ENCODE peak calls at places on chromosome 9, in six cellular contexts. One of them, this sample, is unnamed.

GRCh38 chr9:130872912-130873503 is 23.6 kb downstream of the QRFP start:
- DNase-seq in heart left ventricle: peak; percentile 84
- DNase-seq in vagina: no peak
- DNase-seq in testis: peak; percentile 67
- DNase-seq in stomach: peak; percentile 89
- DNase-seq in psoas muscle: peak; percentile 75
- DNase-seq in this sample: no peak

GRCh38 chr9:16221350-16221749 is 649.1 kb downstream of the BNC2 start:
- DNase-seq in heart left ventricle: peak; percentile 42
- DNase-seq in vagina: no peak
- DNase-seq in testis: peak; percentile 39
- DNase-seq in stomach: no peak
- DNase-seq in psoas muscle: no peak
- DNase-seq in this sample: no peak

GRCh38 chr9:94139672-94140417 is 55.6 kb downstream of the PTPDC1 start:
- DNase-seq in heart left ventricle: peak; percentile 92
- DNase-seq in vagina: no peak
- DNase-seq in testis: peak; percentile 84
- DNase-seq in stomach: peak; percentile 82
- DNase-seq in psoas muscle: peak; percentile 93
- DNase-seq in this sample: no peak

GRCh38 chr9:70110194-70111041 is 66.8 kb downstream of the MAMDC2 start:
- DNase-seq in heart left ventricle: peak; percentile 34
- DNase-seq in vagina: no peak
- DNase-seq in testis: no peak
- DNase-seq in stomach: no peak
- DNase-seq in psoas muscle: no peak
- DNase-seq in this sample: no peak

GRCh38 chr9:109113239-109113638 is 6.5 kb downstream of the TMEM245 start:
- DNase-seq in heart left ventricle: no peak
- DNase-seq in vagina: no peak
- DNase-seq in testis: no peak
- DNase-seq in stomach: no peak
- DNase-seq in psoas muscle: no peak
- DNase-seq in this sample: no peak

GRCh38 chr9:91386765-91387164 is 25.0 kb upstream of the AUH start:
- DNase-seq in heart left ventricle: no peak
- DNase-seq in vagina: no peak
- DNase-seq in testis: no peak
- DNase-seq in stomach: no peak
- DNase-seq in psoas muscle: no peak
- DNase-seq in this sample: no peak

GRCh38 chr9:447230-448025 is 232.8 kb downstream of the DOCK8 start:
- DNase-seq in heart left ventricle: no peak
- DNase-seq in vagina: no peak
- DNase-seq in testis: no peak
- DNase-seq in stomach: no peak
- DNase-seq in psoas muscle: no peak
- DNase-seq in this sample: no peak

GRCh38 chr9:107044872-107045271 is 181.9 kb downstream of the ZNF462 start:
- DNase-seq in heart left ventricle: no peak
- DNase-seq in vagina: no peak
- DNase-seq in testis: no peak
- DNase-seq in stomach: no peak
- DNase-seq in psoas muscle: peak; percentile 46
- DNase-seq in this sample: peak; percentile 60

GRCh38 chr9:121121582-121122087 is 46.9 kb downstream of the CNTRL start:
- DNase-seq in heart left ventricle: peak; percentile 99
- DNase-seq in vagina: no peak
- DNase-seq in testis: peak; percentile 99
- DNase-seq in stomach: peak; percentile 98
- DNase-seq in psoas muscle: peak; percentile 98
- DNase-seq in this sample: peak; percentile 99

GRCh38 chr9:4665357-4665756 is 923 bp downstream of the SPATA6L start:
- DNase-seq in heart left ventricle: no peak
- DNase-seq in vagina: no peak
- DNase-seq in testis: no peak
- DNase-seq in stomach: no peak
- DNase-seq in psoas muscle: no peak
- DNase-seq in this sample: no peak

GRCh38 chr9:137217276-137218211 is 4.5 kb downstream of the RNF208 start:
- DNase-seq in heart left ventricle: peak; percentile 72
- DNase-seq in vagina: no peak
- DNase-seq in testis: peak; percentile 91
- DNase-seq in stomach: peak; percentile 95
- DNase-seq in psoas muscle: peak; percentile 78
- DNase-seq in this sample: peak; percentile 93

GRCh38 chr9:486156-486555 is 271.5 kb downstream of the DOCK8 start:
- DNase-seq in heart left ventricle: no peak
- DNase-seq in vagina: no peak
- DNase-seq in testis: no peak
- DNase-seq in stomach: no peak
- DNase-seq in psoas muscle: no peak
- DNase-seq in this sample: no peak

GRCh38 chr9:109459423-109459822 is 38.7 kb downstream of the PTPN3 start:
- DNase-seq in heart left ventricle: no peak
- DNase-seq in vagina: no peak
- DNase-seq in testis: no peak
- DNase-seq in stomach: no peak
- DNase-seq in psoas muscle: no peak
- DNase-seq in this sample: no peak

GRCh38 chr9:108033976-108034964 is 544.7 kb upstream of the KLF4 start:
- DNase-seq in heart left ventricle: no peak
- DNase-seq in vagina: no peak
- DNase-seq in testis: peak; percentile 50
- DNase-seq in stomach: no peak
- DNase-seq in psoas muscle: no peak
- DNase-seq in this sample: no peak

GRCh38 chr9:130989891-130990290 is 19.1 kb upstream of the LAMC3 start:
- DNase-seq in heart left ventricle: no peak
- DNase-seq in vagina: no peak
- DNase-seq in testis: no peak
- DNase-seq in stomach: no peak
- DNase-seq in psoas muscle: no peak
- DNase-seq in this sample: no peak

GRCh38 chr9:123926986-123927385 is 2.9 kb downstream of the DENND1A start:
- DNase-seq in heart left ventricle: no peak
- DNase-seq in vagina: no peak
- DNase-seq in testis: no peak
- DNase-seq in stomach: no peak
- DNase-seq in psoas muscle: no peak
- DNase-seq in this sample: no peak

GRCh38 chr9:123929177-123929869 is 603 bp downstream of the DENND1A start:
- DNase-seq in heart left ventricle: no peak
- DNase-seq in vagina: peak; percentile 84
- DNase-seq in testis: peak; percentile 52
- DNase-seq in stomach: no peak
- DNase-seq in psoas muscle: peak; percentile 59
- DNase-seq in this sample: peak; percentile 56

GRCh38 chr9:123927625-123928308 is 2.2 kb downstream of the DENND1A start:
- DNase-seq in heart left ventricle: no peak
- DNase-seq in vagina: peak; percentile 25
- DNase-seq in testis: no peak
- DNase-seq in stomach: no peak
- DNase-seq in psoas muscle: no peak
- DNase-seq in this sample: no peak

GRCh38 chr9:123928471-123929176 is 1.3 kb downstream of the DENND1A start:
- DNase-seq in heart left ventricle: peak; percentile 30
- DNase-seq in vagina: no peak
- DNase-seq in testis: peak; percentile 40
- DNase-seq in stomach: no peak
- DNase-seq in psoas muscle: no peak
- DNase-seq in this sample: no peak

GRCh38 chr9:123929870-123930831 is at the start of gene DENND1A:
- DNase-seq in heart left ventricle: peak; percentile 96
- DNase-seq in vagina: peak; percentile 92
- DNase-seq in testis: peak; percentile 94
- DNase-seq in stomach: peak; percentile 94
- DNase-seq in psoas muscle: peak; percentile 95
- DNase-seq in this sample: peak; percentile 98
- TF ChIP-seq CTCF in heart left ventricle: no peak
- TF ChIP-seq CTCF in vagina: no peak
- TF ChIP-seq CTCF in testis: no peak
- TF ChIP-seq CTCF in stomach: no peak
- TF ChIP-seq CTCF in psoas muscle: no peak
- TF ChIP-seq CTCF in this sample: no peak

GRCh38 chr9:71587576-71588362 is 180.5 kb downstream of the CEMIP2 start:
- DNase-seq in heart left ventricle: no peak
- DNase-seq in vagina: no peak
- DNase-seq in testis: no peak
- DNase-seq in stomach: no peak
- DNase-seq in psoas muscle: no peak
- DNase-seq in this sample: no peak
- H3K27ac ChIP-seq in heart left ventricle: no peak overlapping the region
- H3K27ac ChIP-seq in vagina: no peak overlapping the region
- H3K27ac ChIP-seq in testis: no peak overlapping the region
- H3K27ac ChIP-seq in stomach: no peak overlapping the region
- H3K27ac ChIP-seq in psoas muscle: no peak overlapping the region
- H3K27ac ChIP-seq in this sample: no peak overlapping the region

DNA sequence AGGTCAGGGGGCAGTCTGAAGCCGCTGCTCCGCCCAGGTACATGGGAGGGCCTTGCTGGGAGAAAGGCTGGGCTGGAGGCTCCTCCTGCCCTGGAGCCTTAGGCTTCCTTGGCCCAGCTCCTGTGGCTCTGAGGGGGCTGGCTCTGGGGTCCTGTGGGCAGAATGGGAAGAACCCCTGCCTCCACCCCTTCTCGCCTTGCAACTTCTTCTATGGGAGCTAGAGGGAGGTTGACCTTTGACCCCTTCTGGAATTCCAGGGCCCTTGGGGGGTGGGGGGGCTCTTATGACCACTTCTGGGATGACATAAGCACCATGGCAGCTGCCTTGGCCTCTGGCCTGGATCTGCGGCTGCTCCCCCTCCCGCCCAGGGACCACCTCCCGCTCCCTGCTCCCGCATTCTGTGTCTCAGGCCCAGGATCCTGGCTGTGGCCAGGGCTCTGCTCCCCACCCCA is 32.2 kb downstream of the IER5L start:
- DNase-seq in heart left ventricle: peak; percentile 74
- DNase-seq in vagina: no peak
- DNase-seq in testis: no peak
- DNase-seq in stomach: no peak
- DNase-seq in psoas muscle: peak; percentile 80
- DNase-seq in this sample: peak; percentile 91
- TF ChIP-seq CTCF in heart left ventricle: no peak
- TF ChIP-seq CTCF in vagina: no peak
- TF ChIP-seq CTCF in testis: no peak
- TF ChIP-seq CTCF in stomach: no peak
- TF ChIP-seq CTCF in psoas muscle: no peak
- TF ChIP-seq CTCF in this sample: no peak

DNA sequence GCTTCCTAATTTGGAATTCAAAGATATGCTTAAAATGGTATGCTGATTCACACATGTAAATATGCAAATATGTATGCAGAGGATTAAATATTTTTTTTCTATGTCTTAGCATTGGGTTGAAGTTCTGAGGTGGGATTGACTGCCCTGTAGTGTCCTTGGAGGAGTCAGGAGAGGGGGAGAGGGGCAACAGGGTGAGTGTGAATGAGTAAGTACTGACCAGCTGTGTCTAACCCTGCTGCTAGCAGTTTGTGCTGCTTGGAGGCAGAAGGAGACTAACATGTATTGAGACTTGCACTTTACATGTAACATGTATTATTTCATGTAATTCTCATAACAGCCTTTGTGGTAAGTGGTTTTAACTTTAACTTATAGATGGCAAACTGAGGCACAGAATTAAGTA is 63.3 kb downstream of the SLC44A1 start:
- DNase-seq in heart left ventricle: no peak
- DNase-seq in vagina: no peak
- DNase-seq in testis: no peak
- DNase-seq in stomach: no peak
- DNase-seq in psoas muscle: no peak
- DNase-seq in this sample: no peak
- H3K27ac ChIP-seq in heart left ventricle: no peak overlapping the region
- H3K27ac ChIP-seq in vagina: no peak overlapping the region
- H3K27ac ChIP-seq in testis: no peak overlapping the region
- H3K27ac ChIP-seq in stomach: peak overlapping the region; percentile 64
- H3K27ac ChIP-seq in psoas muscle: no peak overlapping the region
- H3K27ac ChIP-seq in this sample: no peak overlapping the region

DNA sequence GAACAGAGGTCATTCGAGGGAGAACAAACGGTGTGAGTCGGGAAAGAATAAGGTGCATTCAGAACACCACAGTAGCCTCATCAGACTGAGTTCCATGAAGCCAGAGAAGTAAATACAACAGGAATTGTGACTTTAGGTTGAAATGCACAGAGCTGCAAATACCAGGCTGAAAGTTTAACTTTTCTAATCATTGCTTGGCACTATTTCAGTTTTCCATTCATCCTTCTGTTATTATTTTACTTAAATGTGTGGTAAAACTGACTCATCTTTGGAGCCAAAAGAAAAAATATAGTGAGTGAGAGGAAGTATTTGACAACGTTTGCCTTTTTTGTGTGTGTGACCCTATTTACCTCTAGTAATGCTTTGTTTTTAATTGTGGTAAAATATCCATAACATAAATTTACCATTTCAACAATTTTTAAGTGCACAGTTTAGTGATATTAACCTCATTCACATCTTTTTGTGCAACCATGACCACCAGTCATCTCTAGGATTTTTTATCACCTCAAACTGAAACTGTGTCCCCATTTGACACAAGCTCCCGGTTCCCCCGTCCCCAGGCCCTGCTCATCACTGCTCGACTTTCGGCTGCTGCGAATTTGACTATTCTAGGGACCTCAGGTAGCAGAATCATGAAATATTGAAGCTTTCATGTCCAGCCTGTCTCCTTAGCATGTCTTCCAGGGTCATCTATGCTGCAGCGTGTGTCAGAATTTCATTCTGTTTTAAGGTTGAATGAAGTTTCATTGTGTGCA is 166.7 kb downstream of the HSD17B3 start:
- DNase-seq in heart left ventricle: no peak
- DNase-seq in vagina: no peak
- DNase-seq in testis: no peak
- DNase-seq in stomach: no peak
- DNase-seq in psoas muscle: no peak
- DNase-seq in this sample: no peak
- TF ChIP-seq CTCF in heart left ventricle: no peak
- TF ChIP-seq CTCF in vagina: no peak
- TF ChIP-seq CTCF in testis: no peak
- TF ChIP-seq CTCF in stomach: no peak
- TF ChIP-seq CTCF in psoas muscle: no peak
- TF ChIP-seq CTCF in this sample: no peak

GRCh38 chr9:98783518-98784226 is 12.7 kb downstream of the ANKS6 start:
- DNase-seq in heart left ventricle: no peak
- DNase-seq in vagina: peak; percentile 81
- DNase-seq in testis: peak; percentile 3
- DNase-seq in stomach: no peak
- DNase-seq in psoas muscle: peak; percentile 76
- DNase-seq in this sample: no peak
- H3K27ac ChIP-seq in heart left ventricle: no peak overlapping the region
- H3K27ac ChIP-seq in vagina: no peak overlapping the region
- H3K27ac ChIP-seq in testis: no peak overlapping the region
- H3K27ac ChIP-seq in stomach: no peak overlapping the region
- H3K27ac ChIP-seq in psoas muscle: no peak overlapping the region
- H3K27ac ChIP-seq in this sample: no peak overlapping the region

GRCh38 chr9:83405674-83406255 is 132.4 kb downstream of the FRMD3 start:
- DNase-seq in heart left ventricle: no peak
- DNase-seq in vagina: no peak
- DNase-seq in testis: no peak
- DNase-seq in stomach: no peak
- DNase-seq in psoas muscle: no peak
- DNase-seq in this sample: no peak
- TF ChIP-seq CTCF in heart left ventricle: no peak
- TF ChIP-seq CTCF in vagina: no peak
- TF ChIP-seq CTCF in testis: no peak
- TF ChIP-seq CTCF in stomach: no peak
- TF ChIP-seq CTCF in psoas muscle: no peak
- TF ChIP-seq CTCF in this sample: peak; percentile 59

This sample was measured in endodermal cell.